ENCODE peak calls at places on chromosomes 13 and 19, in eight cellular contexts. L, Y, Z, S, E, N, K and U are unnamed samples.

GRCh38 chr19:52307275-52307674 is 10.3 kb downstream of the ZNF480 start:
- DNase-seq in L (no peak), Y (no peak), Z (no peak), S (no peak), E (no peak), N (no peak), K (no peak), U (no peak)

GRCh38 chr13:62357887-62358645 is 942.4 kb upstream of the PCDH20 start:
- DNase-seq in L (peak), Y (no peak), Z (peak), S (no peak), E (no peak), N (peak), K (no peak), U (no peak)

GRCh38 chr13:49060698-49061387 is 85.1 kb downstream of the FNDC3A start:
- DNase-seq in L (no peak), Y (no peak), Z (no peak), S (no peak), E (no peak), N (no peak), K (no peak), U (no peak)

GRCh38 chr19:12364391-12365093 is 941 bp downstream of the ZNF442 start:
- DNase-seq in L (peak), Y (no peak), Z (no peak), S (peak), E (no peak), N (peak), K (no peak), U (no peak)

GRCh38 chr13:109331898-109332297 is 454.5 kb downstream of the IRS2 start:
- DNase-seq in L (no peak), Y (no peak), Z (no peak), S (peak), E (no peak), N (no peak), K (no peak), U (no peak)

GRCh38 chr13:44093607-44094583 is 214.2 kb downstream of the LACC1 start:
- DNase-seq in L (no peak), Y (no peak), Z (no peak), S (no peak), E (no peak), N (no peak), K (no peak), U (no peak)

GRCh38 chr19:47272448-47273312 is 2.0 kb upstream of the INAFM1 start:
- DNase-seq in L (no peak), Y (no peak), Z (no peak), S (no peak), E (peak), N (no peak), K (no peak), U (no peak)

GRCh38 chr13:46903748-46904147 is 6.9 kb upstream of the HTR2A start:
- DNase-seq in L (no peak), Y (no peak), Z (no peak), S (no peak), E (no peak), N (no peak), K (no peak), U (no peak)

GRCh38 chr13:111411186-111411858 is 90.9 kb downstream of the TEX29 start:
- DNase-seq in L (no peak), Y (no peak), Z (no peak), S (no peak), E (no peak), N (no peak), K (no peak), U (no peak)

GRCh38 chr13:94168784-94169512 is 310.5 kb downstream of the DCT start:
- DNase-seq in L (no peak), Y (no peak), Z (no peak), S (no peak), E (no peak), N (no peak), K (no peak), U (no peak)

GRCh38 chr19:5894704-5895349 is 8.8 kb downstream of the NDUFA11 start:
- DNase-seq in L (no peak), Y (no peak), Z (no peak), S (peak), E (no peak), N (no peak), K (no peak), U (no peak)

GRCh38 chr13:18996627-18997051 is 185.0 kb downstream of the TUBA3C start:
- DNase-seq in L (no peak), Y (no peak), Z (no peak), S (no peak), E (no peak), N (no peak), K (no peak), U (no peak)

GRCh38 chr19:29389495-29389894 is 136.3 kb upstream of the VSTM2B start:
- DNase-seq in L (no peak), Y (no peak), Z (no peak), S (no peak), E (no peak), N (no peak), K (no peak), U (no peak)

GRCh38 chr13:85619321-85619720 is 179.9 kb downstream of the SLITRK6 start:
- DNase-seq in L (no peak), Y (no peak), Z (no peak), S (no peak), E (no peak), N (no peak), K (no peak), U (no peak)

GRCh38 chr13:106617561-106617960 is 49.6 kb upstream of the ARGLU1 start:
- DNase-seq in L (no peak), Y (no peak), Z (peak), S (no peak), E (no peak), N (no peak), K (no peak), U (no peak)